ENCODE peak calls at places on chromosomes 13 and 19, in ten cellular contexts. R, W, D, K, F, S, H, C, V and T are unnamed samples.

GRCh38 chr19:9406798-9407352 is 28.5 kb downstream of the ZNF266 start:
- DNase-seq in D (peak), K (no peak), C (peak), S (peak), R (peak), H (peak), W (no peak), V (peak), F (no peak), T (no peak)

GRCh38 chr13:60397693-60398437 is 845 bp downstream of the TDRD3 start:
- DNase-seq in S (peak), C (peak), F (no peak), H (peak), R (peak), V (peak), D (peak), K (peak), W (peak), T (peak)

GRCh38 chr13:77345150-77345780 is 18.4 kb upstream of the MYCBP2 start:
- DNase-seq in H (no peak), R (no peak), K (no peak), S (no peak), C (no peak), V (no peak), W (no peak), D (no peak), F (no peak), T (no peak)

GRCh38 chr19:49812997-49813861 is at the start of gene FUZ:
- DNase-seq in K (peak), S (peak), F (peak), H (peak), W (peak), C (peak), D (peak), R (peak), V (peak), T (peak)

GRCh38 chr19:47357788-47358680 is 8.9 kb downstream of the DHX34 start:
- DNase-seq in S (no peak), F (peak), V (no peak), D (peak), K (peak), H (no peak), C (no peak), R (peak), W (no peak), T (peak)

GRCh38 chr13:92721610-92722009 is 505.0 kb upstream of the GPC6 start:
- DNase-seq in C (no peak), F (no peak), R (no peak), S (no peak), W (no peak), K (no peak), V (no peak), D (no peak), H (no peak), T (no peak)

GRCh38 chr13:108269601-108270328 is at the start of gene TNFSF13B:
- DNase-seq in S (peak), R (peak), D (peak), K (peak), W (no peak), F (no peak), V (peak), H (no peak), C (peak), T (peak)

GRCh38 chr13:41835871-41836270 is 125.0 kb downstream of the VWA8 start:
- DNase-seq in K (no peak), R (peak), V (no peak), C (no peak), D (peak), F (no peak), H (peak), W (no peak), S (peak), T (no peak)

GRCh38 chr19:35045667-35046300 is 4.3 kb downstream of the HPN start:
- DNase-seq in C (peak), D (no peak), F (peak), H (no peak), W (no peak), R (peak), V (no peak), S (peak), K (peak), T (peak)

GRCh38 chr13:50224534-50224933 is 209.3 kb downstream of the KCNRG start:
- DNase-seq in F (no peak), R (peak), K (no peak), W (no peak), H (peak), S (no peak), V (no peak), D (peak), C (no peak), T (no peak)

GRCh38 chr13:39493966-39494365 is 109.0 kb downstream of the LHFPL6 start:
- DNase-seq in K (no peak), V (no peak), C (no peak), R (no peak), F (no peak), S (no peak), D (no peak), W (no peak), H (no peak), T (peak)

GRCh38 chr13:110236831-110237261 is 70.1 kb downstream of the COL4A1 start:
- DNase-seq in C (peak), H (no peak), K (no peak), D (no peak), R (no peak), V (no peak), W (no peak), F (no peak), S (no peak), T (no peak)

GRCh38 chr13:46389985-46390384 is 2.9 kb upstream of the RUBCNL start:
- DNase-seq in D (no peak), W (no peak), C (no peak), V (peak), F (peak), K (no peak), R (no peak), H (no peak), S (peak), T (peak)

GRCh38 chr13:79667771-79668170 is 186.8 kb downstream of the NDFIP2 start:
- DNase-seq in D (no peak), W (no peak), C (no peak), H (no peak), K (no peak), S (no peak), F (no peak), V (no peak), R (no peak), T (no peak)

GRCh38 chr13:111490611-111491010 is 170.2 kb downstream of the TEX29 start:
- DNase-seq in K (no peak), W (no peak), F (no peak), V (no peak), C (no peak), D (no peak), S (no peak), H (no peak), R (no peak), T (no peak)

GRCh38 chr19:19514215-19514633 is 1.1 kb downstream of the TSSK6 start:
- DNase-seq in K (no peak), D (peak), C (no peak), W (peak), V (peak), S (no peak), H (peak), R (peak), F (no peak), T (no peak)

GRCh38 chr13:43626994-43627393 is 159.8 kb downstream of the ENOX1 start:
- DNase-seq in R (no peak), H (no peak), C (no peak), S (no peak), V (no peak), D (no peak), F (no peak), K (no peak), W (no peak), T (no peak)

GRCh38 chr19:39160523-39160861 is 34.9 kb downstream of the PAK4 start:
- DNase-seq in W (peak), H (peak), C (peak), D (peak), K (no peak), S (no peak), V (no peak), R (peak), F (no peak), T (no peak)

GRCh38 chr19:1122972-1123363 is 19.2 kb downstream of the GPX4 start:
- DNase-seq in C (no peak), K (peak), V (peak), D (peak), W (no peak), R (peak), F (no peak), H (peak), S (peak), T (peak)

GRCh38 chr13:20106751-20107150 is 54.1 kb downstream of the GJA3 start:
- DNase-seq in C (no peak), H (no peak), S (peak), W (no peak), D (no peak), V (no peak), F (no peak), K (no peak), R (no peak), T (no peak)

GRCh38 chr19:35144600-35145436 is 1.8 kb downstream of the FXYD7 start:
- DNase-seq in S (peak), F (peak), H (no peak), W (no peak), K (peak), R (no peak), D (no peak), C (no peak), V (peak), T (peak)

GRCh38 chr13:31670831-31671617 is 68.3 kb upstream of the RXFP2 start:
- DNase-seq in W (no peak), K (no peak), H (no peak), C (no peak), D (peak), F (no peak), S (no peak), V (no peak), R (peak), T (no peak)

GRCh38 chr13:87334176-87334575 is 337.0 kb upstream of the SLITRK5 start:
- DNase-seq in F (no peak), V (no peak), H (no peak), C (no peak), W (no peak), K (no peak), D (no peak), S (no peak), R (no peak), T (no peak)

GRCh38 chr19:7862413-7862951 is 11.7 kb downstream of the PRR36 start:
- DNase-seq in S (peak), K (peak), D (peak), R (peak), H (no peak), C (no peak), V (peak), W (no peak), F (peak), T (peak)

GRCh38 chr19:4487572-4487971 is 15.5 kb downstream of the HDGFL2 start:
- DNase-seq in R (no peak), W (no peak), S (no peak), H (no peak), V (no peak), C (no peak), D (no peak), K (no peak), F (no peak), T (no peak)

GRCh38 chr13:99104396-99104795 is 96.3 kb upstream of the UBAC2 start:
- DNase-seq in R (no peak), C (no peak), F (no peak), W (no peak), K (no peak), D (peak), H (no peak), S (no peak), V (no peak), T (no peak)

GRCh38 chr19:511101-511841 is 4.0 kb downstream of the TPGS1 start:
- DNase-seq in C (no peak), R (peak), K (peak), F (peak), D (no peak), W (no peak), S (peak), V (peak), H (peak), T (peak)

GRCh38 chr19:7917292-7918061 is 2.7 kb upstream of the SNAPC2 start:
- DNase-seq in D (peak), K (peak), F (no peak), C (no peak), V (peak), W (no peak), H (peak), S (peak), R (peak), T (peak)

GRCh38 chr19:37809366-37809765 is 30.0 kb upstream of the ZNF573 start:
- DNase-seq in F (no peak), D (no peak), R (no peak), V (no peak), C (no peak), S (no peak), K (no peak), H (no peak), W (no peak), T (no peak)

GRCh38 chr19:30648321-30648720 is 276.1 kb downstream of the ZNF536 start:
- DNase-seq in H (no peak), F (no peak), V (no peak), W (no peak), R (peak), S (no peak), K (peak), D (no peak), C (no peak), T (peak)

GRCh38 chr13:60571571-60571970 is 174.6 kb downstream of the TDRD3 start:
- DNase-seq in F (no peak), C (no peak), R (no peak), D (no peak), V (no peak), H (no peak), W (no peak), S (no peak), K (no peak), T (no peak)

GRCh38 chr13:34700155-34700554 is 241.9 kb upstream of the NBEA start:
- DNase-seq in C (no peak), W (no peak), D (no peak), F (no peak), S (no peak), V (no peak), R (no peak), K (no peak), H (no peak), T (no peak)

GRCh38 chr13:90008707-90009149 is 1338.8 kb upstream of the MIR17HG start:
- DNase-seq in R (no peak), H (no peak), D (no peak), C (no peak), S (no peak), V (no peak), F (no peak), K (peak), W (no peak), T (peak)

GRCh38 chr13:23707674-23708073 is 137.5 kb downstream of the TNFRSF19 start:
- DNase-seq in W (no peak), H (no peak), S (no peak), F (no peak), R (peak), D (peak), C (no peak), V (no peak), K (peak), T (no peak)

GRCh38 chr19:40822161-40822560 is 23.2 kb downstream of the EGLN2 start:
- DNase-seq in W (no peak), R (no peak), F (no peak), S (no peak), H (no peak), K (no peak), C (no peak), V (no peak), D (no peak), T (peak)

GRCh38 chr13:39976481-39976880 is 321.0 kb downstream of the COG6 start:
- DNase-seq in D (no peak), C (no peak), R (no peak), H (no peak), V (no peak), W (no peak), S (peak), F (no peak), K (peak), T (peak)

GRCh38 chr19:45100202-45100600 is 7.2 kb downstream of the PPP1R37 start:
- DNase-seq in F (no peak), H (no peak), R (no peak), K (no peak), S (no peak), W (no peak), C (no peak), D (no peak), V (no peak), T (no peak)

GRCh38 chr19:45097450-45097775 is 4.4 kb downstream of the PPP1R37 start:
- DNase-seq in K (no peak), C (no peak), D (no peak), F (no peak), W (no peak), H (no peak), R (no peak), S (no peak), V (no peak), T (no peak)

GRCh38 chr19:45099465-45100201 is 6.7 kb downstream of the PPP1R37 start:
- DNase-seq in C (no peak), V (no peak), S (no peak), K (no peak), W (no peak), H (no peak), R (no peak), F (no peak), D (no peak), T (peak)

GRCh38 chr19:45097776-45098520 is 5.0 kb downstream of the PPP1R37 start:
- DNase-seq in F (no peak), R (peak), C (peak), K (peak), H (peak), W (peak), D (peak), V (no peak), S (peak), T (peak)

GRCh38 chr19:45098521-45099464 is 5.8 kb downstream of the PPP1R37 start:
- DNase-seq in V (no peak), C (no peak), S (peak), F (peak), H (peak), R (peak), K (no peak), D (peak), W (no peak), T (peak)
- H3K4me3 ChIP-seq in V (no peak), C (no peak), S (no peak), F (peak), H (no peak), R (peak), K (no peak), D (peak), W (no peak), T (no peak)

GRCh38 chr19:21398851-21399250 is 1.9 kb downstream of the ZNF493 start:
- DNase-seq in R (peak), H (peak), W (no peak), D (peak), K (no peak), S (no peak), V (no peak), F (no peak), C (no peak), T (no peak)
- H3K4me3 ChIP-seq in R (no peak), H (no peak), W (no peak), D (no peak), K (no peak), S (no peak), V (no peak), F (no peak), C (no peak), T (peak)

GRCh38 chr19:3041302-3041701 is 12.2 kb upstream of the TLE2 start:
- DNase-seq in D (no peak), W (no peak), V (no peak), S (no peak), R (no peak), K (no peak), F (no peak), C (no peak), H (no peak), T (peak)
- H3K4me3 ChIP-seq in D (no peak), W (no peak), V (no peak), S (peak), R (no peak), K (no peak), F (no peak), C (no peak), H (no peak), T (no peak)

DNA sequence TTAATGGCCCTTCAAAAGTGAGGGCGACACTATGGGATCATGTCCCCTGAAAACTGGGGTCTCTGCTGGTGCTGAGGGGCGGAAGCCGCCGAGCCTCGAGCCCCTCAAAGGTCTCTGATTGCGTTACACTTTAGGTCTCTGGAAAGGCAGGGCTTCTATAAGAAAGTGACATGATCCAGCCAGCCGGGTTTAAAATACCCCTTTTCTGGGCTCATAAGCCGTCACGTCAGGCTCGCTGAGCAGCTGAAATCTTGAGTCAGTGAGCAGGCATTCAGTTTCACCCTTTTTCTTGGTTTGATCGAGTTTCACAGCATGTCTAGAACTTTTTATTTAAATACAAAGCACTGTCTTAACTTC is 600 bp upstream of the HMGB1 start:
- DNase-seq in K (peak), R (peak), D (peak), F (peak), C (no peak), V (no peak), W (no peak), S (peak), H (peak), T (no peak)
- H3K4me3 ChIP-seq in K (peak), R (peak), D (peak), F (peak), C (peak), V (no peak), W (no peak), S (peak), H (peak), T (peak)

DNA sequence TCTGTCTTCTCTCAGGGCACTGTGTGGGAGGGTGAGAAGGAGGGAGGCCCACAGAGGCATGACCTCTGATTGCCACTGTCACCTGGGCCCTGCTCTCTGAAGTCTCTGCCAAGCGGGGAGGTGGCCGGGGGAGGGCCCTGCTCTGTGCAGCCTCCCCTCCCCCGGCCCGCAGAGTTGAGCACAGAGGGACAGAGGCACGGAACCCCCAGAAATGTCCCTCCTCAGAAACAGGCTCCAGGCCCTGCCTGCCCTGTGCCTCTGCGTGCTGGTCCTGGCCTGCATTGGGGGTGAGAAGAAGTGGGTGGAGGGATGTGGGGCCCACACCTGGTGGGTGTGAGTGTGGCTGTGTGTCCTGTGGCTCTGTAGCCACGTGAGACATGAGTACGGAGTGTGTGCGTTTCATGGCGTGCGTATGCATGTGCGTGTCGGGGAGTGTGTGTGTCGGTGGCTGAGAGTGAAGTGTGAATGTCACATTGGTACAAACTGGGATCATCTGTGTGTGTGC is at the start of gene APOC4:
- DNase-seq in D (no peak), H (no peak), C (no peak), K (no peak), V (no peak), R (no peak), W (no peak), S (no peak), F (no peak), T (no peak)
- H3K4me3 ChIP-seq in D (no peak), H (no peak), C (no peak), K (no peak), V (no peak), R (no peak), W (no peak), S (no peak), F (no peak), T (no peak)

GRCh38 chr19:6743071-6743470 is 3.6 kb downstream of the TRIP10 start:
- DNase-seq in C (no peak), K (peak), S (no peak), H (no peak), V (no peak), F (no peak), W (no peak), D (no peak), R (no peak), T (no peak)

GRCh38 chr19:6744381-6745288 is 5.2 kb downstream of the TRIP10 start:
- DNase-seq in K (peak), V (peak), C (peak), D (peak), F (no peak), W (peak), H (peak), S (peak), R (peak), T (no peak)

GRCh38 chr19:6750062-6750461 is 10.6 kb downstream of the TRIP10 start:
- DNase-seq in H (no peak), R (no peak), W (no peak), K (no peak), F (no peak), C (no peak), D (peak), S (no peak), V (peak), T (no peak)

GRCh38 chr19:6743714-6744380 is 4.4 kb downstream of the TRIP10 start:
- DNase-seq in D (peak), F (no peak), K (no peak), S (peak), W (no peak), C (no peak), V (no peak), H (peak), R (peak), T (no peak)

GRCh38 chr19:6745965-6746364 is 6.5 kb downstream of the TRIP10 start:
- DNase-seq in V (no peak), H (no peak), R (no peak), D (no peak), K (no peak), C (no peak), S (no peak), W (no peak), F (no peak), T (no peak)
- H3K4me3 ChIP-seq in V (no peak), H (no peak), R (no peak), D (no peak), K (no peak), C (no peak), S (no peak), W (no peak), F (no peak), T (no peak)

GRCh38 chr19:36340786-36341386 is 38.1 kb downstream of the ZFP14 start:
- DNase-seq in R (no peak), S (no peak), H (no peak), V (no peak), W (no peak), F (no peak), D (no peak), K (no peak), C (no peak), T (no peak)
- H3K4me3 ChIP-seq in R (no peak), S (no peak), H (no peak), V (no peak), W (no peak), F (no peak), D (no peak), K (no peak), C (no peak), T (peak)